ENCODE peak calls at places on chromosomes 16 and 17, in six cellular contexts. U, K, A, Q, E and N are unnamed samples.

GRCh38 chr17:62627219-62627903 is at the start of gene MRC2:
- DNase-seq in K (no peak), E (peak; percentile 84), Q (peak; percentile 40), A (peak; percentile 79), U (no peak), N (no peak)

GRCh38 chr16:14232106-14232890 is 161.2 kb downstream of the MRTFB start:
- DNase-seq in A (no peak), K (peak; percentile 49), U (no peak), Q (no peak), E (no peak), N (no peak)

GRCh38 chr17:83061586-83061985 is 17.8 kb upstream of the METRNL start:
- DNase-seq in A (no peak), E (no peak), Q (no peak), K (no peak), U (no peak), N (no peak)

GRCh38 chr17:40901981-40902862 is 17.2 kb upstream of the KRT20 start:
- DNase-seq in A (no peak), K (peak; percentile 18), U (no peak), E (peak; percentile 10), Q (no peak), N (no peak)

GRCh38 chr17:37417852-37418251 is 11.2 kb downstream of the TADA2A start:
- DNase-seq in Q (no peak), U (no peak), A (no peak), K (no peak), E (no peak), N (no peak)

GRCh38 chr16:17261197-17261858 is 209.4 kb downstream of the XYLT1 start:
- DNase-seq in K (no peak), E (no peak), A (no peak), Q (no peak), U (no peak), N (no peak)

GRCh38 chr16:86797700-86798099 is 219.4 kb downstream of the FOXL1 start:
- DNase-seq in A (no peak), Q (no peak), U (no peak), K (no peak), E (no peak), N (no peak)

GRCh38 chr17:38773258-38773657 is 20.7 kb downstream of the PSMB3 start:
- DNase-seq in K (no peak), E (no peak), U (no peak), A (no peak), Q (no peak), N (no peak)

GRCh38 chr16:30076276-30076791 is 540 bp downstream of the PPP4C start:
- DNase-seq in E (no peak), K (no peak), U (no peak), Q (no peak), A (no peak), N (no peak)

GRCh38 chr16:75109732-75110243 is 6.8 kb downstream of the LDHD start:
- DNase-seq in A (no peak), U (no peak), E (no peak), K (peak; percentile 46), Q (no peak), N (no peak)

GRCh38 chr16:66369055-66369592 is 2.6 kb downstream of the CDH5 start:
- DNase-seq in Q (no peak), A (no peak), K (no peak), U (no peak), E (no peak), N (no peak)

GRCh38 chr16:10871157-10871991 is 5.6 kb upstream of the CIITA start:
- DNase-seq in A (peak; percentile 74), U (no peak), Q (peak; percentile 26), K (peak; percentile 8), E (no peak), N (peak; percentile 86)

GRCh38 chr16:87002717-87003413 is 314.3 kb downstream of the C16orf95 start:
- DNase-seq in K (no peak), Q (no peak), A (no peak), U (no peak), E (no peak), N (no peak)

GRCh38 chr16:73430138-73430537 is 382.2 kb upstream of the ZFHX3 start:
- DNase-seq in K (no peak), U (no peak), A (no peak), E (no peak), Q (no peak), N (no peak)

GRCh38 chr16:17318200-17318599 is 152.6 kb downstream of the XYLT1 start:
- DNase-seq in K (no peak), Q (no peak), A (no peak), U (no peak), E (no peak), N (no peak)

GRCh38 chr16:28067604-28068382 is 4.3 kb upstream of the GSG1L start:
- DNase-seq in K (no peak), A (no peak), Q (no peak), U (no peak), E (no peak), N (no peak)

GRCh38 chr17:45396496-45397205 is 36.0 kb downstream of the ARHGAP27 start:
- DNase-seq in K (no peak), E (no peak), A (no peak), Q (no peak), U (no peak), N (no peak)

GRCh38 chr17:48442819-48443218 is 12.8 kb upstream of the SKAP1 start:
- DNase-seq in E (no peak), A (no peak), K (no peak), U (no peak), Q (no peak), N (no peak)

GRCh38 chr17:31293586-31293985 is 3.5 kb downstream of the OMG start:
- DNase-seq in K (no peak), Q (no peak), A (no peak), E (no peak), U (no peak), N (no peak)

GRCh38 chr16:12067714-12068401 is 91.3 kb downstream of the SNX29 start:
- DNase-seq in E (peak; percentile 84), K (peak; percentile 71), U (peak; percentile 48), Q (peak; percentile 13), A (peak; percentile 79), N (no peak)

GRCh38 chr17:9284884-9285283 is 263.6 kb downstream of the NTN1 start:
- DNase-seq in Q (no peak), U (no peak), A (no peak), E (no peak), K (no peak), N (no peak)

GRCh38 chr16:56775162-56775561 is 45.2 kb downstream of the NUP93 start:
- DNase-seq in A (no peak), K (no peak), U (no peak), E (no peak), Q (no peak), N (no peak)

GRCh38 chr16:89326721-89327120 is 109.2 kb downstream of the ZNF778 start:
- DNase-seq in U (no peak), K (no peak), Q (no peak), E (no peak), A (no peak), N (no peak)

GRCh38 chr17:44502598-44503079 is 567 bp downstream of the GPATCH8 start:
- DNase-seq in K (no peak), A (no peak), Q (no peak), E (no peak), U (peak; percentile 67), N (no peak)

GRCh38 chr16:68826652-68827051 is 16.7 kb upstream of the TANGO6 start:
- DNase-seq in Q (no peak), U (no peak), E (no peak), A (no peak), K (no peak), N (no peak)

GRCh38 chr16:81448154-81449131 is 3.8 kb downstream of the CMIP start:
- DNase-seq in U (no peak), Q (no peak), A (no peak), E (no peak), K (peak; percentile 22), N (no peak)